ENCODE peak calls at places on chromosomes 6 and 20, in eight cellular contexts. One of them, this sample, is unnamed.

GRCh38 chr6:2756687-2757224 is 6.0 kb upstream of the MYLK4 start:
- DNase-seq in PC-3: no peak
- DNase-seq in fibroblast of lung: no peak
- DNase-seq in progenitor cell of endocrine pancreas: no peak
- DNase-seq in IMR-90: peak; percentile 60
- DNase-seq in lower lobe of right lung: no peak
- DNase-seq in natural killer cell: no peak
- DNase-seq in Calu3: no peak
- DNase-seq in this sample: no peak

GRCh38 chr6:130560231-130560630 is 194.4 kb downstream of the TMEM200A start:
- DNase-seq in PC-3: no peak
- DNase-seq in fibroblast of lung: no peak
- DNase-seq in progenitor cell of endocrine pancreas: no peak
- DNase-seq in IMR-90: peak; percentile 29
- DNase-seq in lower lobe of right lung: no peak
- DNase-seq in natural killer cell: no peak
- DNase-seq in Calu3: no peak
- DNase-seq in this sample: no peak

GRCh38 chr20:21509597-21510331 is 4.1 kb downstream of the NKX2-2 start:
- DNase-seq in PC-3: no peak
- DNase-seq in fibroblast of lung: peak; percentile 27
- DNase-seq in progenitor cell of endocrine pancreas: no peak
- DNase-seq in IMR-90: peak; percentile 25
- DNase-seq in lower lobe of right lung: peak; percentile 37
- DNase-seq in natural killer cell: no peak
- DNase-seq in Calu3: no peak
- DNase-seq in this sample: no peak

GRCh38 chr20:24620937-24621519 is 151.6 kb downstream of the SYNDIG1 start:
- DNase-seq in PC-3: no peak
- DNase-seq in fibroblast of lung: no peak
- DNase-seq in progenitor cell of endocrine pancreas: no peak
- DNase-seq in IMR-90: no peak
- DNase-seq in lower lobe of right lung: no peak
- DNase-seq in natural killer cell: no peak
- DNase-seq in Calu3: no peak
- DNase-seq in this sample: no peak

GRCh38 chr20:25225642-25226432 is 22.0 kb upstream of the PYGB start:
- DNase-seq in PC-3: no peak
- DNase-seq in fibroblast of lung: no peak
- DNase-seq in progenitor cell of endocrine pancreas: no peak
- DNase-seq in IMR-90: no peak
- DNase-seq in lower lobe of right lung: no peak
- DNase-seq in natural killer cell: no peak
- DNase-seq in Calu3: no peak
- DNase-seq in this sample: no peak

GRCh38 chr6:111098597-111098996 is 11.3 kb downstream of the SLC16A10 start:
- DNase-seq in PC-3: no peak
- DNase-seq in fibroblast of lung: no peak
- DNase-seq in progenitor cell of endocrine pancreas: no peak
- DNase-seq in IMR-90: no peak
- DNase-seq in lower lobe of right lung: no peak
- DNase-seq in natural killer cell: no peak
- DNase-seq in Calu3: no peak
- DNase-seq in this sample: no peak

GRCh38 chr6:126657556-126658129 is 317.7 kb downstream of the CENPW start:
- DNase-seq in PC-3: peak; percentile 58
- DNase-seq in fibroblast of lung: peak; percentile 68
- DNase-seq in progenitor cell of endocrine pancreas: no peak
- DNase-seq in IMR-90: peak; percentile 44
- DNase-seq in lower lobe of right lung: no peak
- DNase-seq in natural killer cell: no peak
- DNase-seq in Calu3: peak; percentile 18
- DNase-seq in this sample: no peak

GRCh38 chr6:129686941-129687627 is 22.9 kb downstream of the ARHGAP18 start:
- DNase-seq in PC-3: no peak
- DNase-seq in fibroblast of lung: no peak
- DNase-seq in progenitor cell of endocrine pancreas: no peak
- DNase-seq in IMR-90: peak; percentile 52
- DNase-seq in lower lobe of right lung: no peak
- DNase-seq in natural killer cell: peak; percentile 33
- DNase-seq in Calu3: no peak
- DNase-seq in this sample: peak; percentile 74

GRCh38 chr20:57282691-57283361 is 16.4 kb upstream of the BMP7 start:
- DNase-seq in PC-3: no peak
- DNase-seq in fibroblast of lung: no peak
- DNase-seq in progenitor cell of endocrine pancreas: no peak
- DNase-seq in IMR-90: no peak
- DNase-seq in lower lobe of right lung: no peak
- DNase-seq in natural killer cell: no peak
- DNase-seq in Calu3: no peak
- DNase-seq in this sample: no peak

GRCh38 chr20:50163570-50164317 is 10.2 kb upstream of the PEDS1 start:
- DNase-seq in PC-3: peak; percentile 81
- DNase-seq in fibroblast of lung: peak; percentile 36
- DNase-seq in progenitor cell of endocrine pancreas: no peak
- DNase-seq in IMR-90: peak; percentile 44
- DNase-seq in lower lobe of right lung: no peak
- DNase-seq in natural killer cell: no peak
- DNase-seq in Calu3: peak; percentile 57
- DNase-seq in this sample: no peak

GRCh38 chr6:14638562-14638931 is 521.0 kb downstream of the CD83 start:
- DNase-seq in PC-3: no peak
- DNase-seq in fibroblast of lung: no peak
- DNase-seq in progenitor cell of endocrine pancreas: no peak
- DNase-seq in IMR-90: no peak
- DNase-seq in lower lobe of right lung: no peak
- DNase-seq in natural killer cell: no peak
- DNase-seq in Calu3: no peak
- DNase-seq in this sample: no peak

GRCh38 chr6:159577564-159577963 is 115.5 kb downstream of the SOD2 start:
- DNase-seq in PC-3: peak; percentile 26
- DNase-seq in fibroblast of lung: no peak
- DNase-seq in progenitor cell of endocrine pancreas: no peak
- DNase-seq in IMR-90: peak; percentile 4
- DNase-seq in lower lobe of right lung: no peak
- DNase-seq in natural killer cell: no peak
- DNase-seq in Calu3: peak; percentile 63
- DNase-seq in this sample: no peak

DNA sequence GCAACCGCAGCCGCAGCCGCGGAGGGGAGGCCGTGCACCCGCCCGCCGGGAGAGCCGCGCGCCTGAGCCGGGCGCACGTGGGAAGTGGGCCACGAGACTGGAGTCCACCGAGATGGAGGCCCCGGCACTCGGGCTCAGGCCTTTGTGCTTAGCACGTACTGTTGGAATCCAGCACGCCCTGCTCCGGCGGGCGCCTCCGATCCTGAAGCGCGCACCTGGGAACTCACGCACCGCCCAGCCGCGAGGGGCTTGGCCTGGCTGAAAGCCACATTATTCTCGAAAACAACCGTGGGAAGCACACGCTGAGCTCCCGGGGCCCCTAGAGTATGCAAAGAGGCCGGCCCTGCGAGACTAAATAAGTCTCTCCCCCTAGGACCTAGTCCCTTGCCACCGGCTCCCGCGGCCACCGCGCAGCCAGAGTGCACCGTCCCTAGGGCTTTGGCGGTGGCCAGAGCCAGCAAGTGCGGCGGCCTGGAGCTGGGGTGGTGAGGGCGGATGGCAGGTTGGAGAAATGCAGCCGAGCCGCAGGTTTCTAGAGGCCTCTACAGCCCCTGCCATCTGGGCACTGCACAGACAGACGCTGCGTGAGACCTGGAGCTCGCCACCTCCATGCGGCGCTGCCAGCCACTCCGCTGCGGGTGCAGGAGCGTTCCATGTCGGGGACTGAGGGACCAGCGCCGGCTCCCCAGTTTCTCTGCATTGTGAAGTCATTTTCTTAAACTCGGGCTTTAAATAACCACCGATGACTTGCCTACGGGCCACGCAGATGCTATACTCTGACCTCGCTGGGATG is 42.0 kb upstream of the LY86 start:
- DNase-seq in PC-3: peak; percentile 6
- DNase-seq in fibroblast of lung: peak; percentile 5
- DNase-seq in progenitor cell of endocrine pancreas: peak; percentile 28
- DNase-seq in IMR-90: peak; percentile 1
- DNase-seq in lower lobe of right lung: peak; percentile 65
- DNase-seq in natural killer cell: peak; percentile 19
- DNase-seq in Calu3: peak; percentile 32
- DNase-seq in this sample: peak; percentile 52
- TF ChIP-seq CTCF in PC-3: no peak
- TF ChIP-seq CTCF in fibroblast of lung: no peak
- TF ChIP-seq CTCF in progenitor cell of endocrine pancreas: no peak
- TF ChIP-seq CTCF in IMR-90: no peak
- TF ChIP-seq CTCF in lower lobe of right lung: no peak
- TF ChIP-seq CTCF in natural killer cell: no peak
- TF ChIP-seq CTCF in Calu3: no peak
- TF ChIP-seq CTCF in this sample: no peak

GRCh38 chr20:62885808-62886708 is 24.4 kb upstream of the TCFL5 start:
- DNase-seq in PC-3: no peak
- DNase-seq in fibroblast of lung: no peak
- DNase-seq in progenitor cell of endocrine pancreas: no peak
- DNase-seq in IMR-90: no peak
- DNase-seq in lower lobe of right lung: no peak
- DNase-seq in natural killer cell: no peak
- DNase-seq in Calu3: no peak
- DNase-seq in this sample: no peak

GRCh38 chr20:62886709-62887058 is 25.1 kb upstream of the TCFL5 start:
- DNase-seq in PC-3: no peak
- DNase-seq in fibroblast of lung: no peak
- DNase-seq in progenitor cell of endocrine pancreas: no peak
- DNase-seq in IMR-90: no peak
- DNase-seq in lower lobe of right lung: no peak
- DNase-seq in natural killer cell: no peak
- DNase-seq in Calu3: no peak
- DNase-seq in this sample: no peak

GRCh38 chr20:62888406-62888805 is 26.8 kb upstream of the TCFL5 start:
- DNase-seq in PC-3: no peak
- DNase-seq in fibroblast of lung: no peak
- DNase-seq in progenitor cell of endocrine pancreas: no peak
- DNase-seq in IMR-90: no peak
- DNase-seq in lower lobe of right lung: peak; percentile 28
- DNase-seq in natural killer cell: no peak
- DNase-seq in Calu3: no peak
- DNase-seq in this sample: no peak

GRCh38 chr20:62887860-62888239 is 26.2 kb upstream of the TCFL5 start:
- DNase-seq in PC-3: no peak
- DNase-seq in fibroblast of lung: no peak
- DNase-seq in progenitor cell of endocrine pancreas: no peak
- DNase-seq in IMR-90: no peak
- DNase-seq in lower lobe of right lung: peak; percentile 14
- DNase-seq in natural killer cell: no peak
- DNase-seq in Calu3: no peak
- DNase-seq in this sample: no peak

GRCh38 chr20:62887147-62887859 is 25.7 kb upstream of the TCFL5 start:
- DNase-seq in PC-3: peak; percentile 39
- DNase-seq in fibroblast of lung: peak; percentile 94
- DNase-seq in progenitor cell of endocrine pancreas: no peak
- DNase-seq in IMR-90: peak; percentile 96
- DNase-seq in lower lobe of right lung: no peak
- DNase-seq in natural killer cell: peak; percentile 35
- DNase-seq in Calu3: no peak
- DNase-seq in this sample: no peak
- TF ChIP-seq CTCF in PC-3: no peak
- TF ChIP-seq CTCF in fibroblast of lung: no peak
- TF ChIP-seq CTCF in progenitor cell of endocrine pancreas: no peak
- TF ChIP-seq CTCF in IMR-90: peak; percentile 16
- TF ChIP-seq CTCF in lower lobe of right lung: no peak
- TF ChIP-seq CTCF in natural killer cell: no peak
- TF ChIP-seq CTCF in Calu3: no peak
- TF ChIP-seq CTCF in this sample: no peak

GRCh38 chr20:37958856-37959255 is 55.9 kb downstream of the VSTM2L start:
- DNase-seq in PC-3: no peak
- DNase-seq in fibroblast of lung: no peak
- DNase-seq in progenitor cell of endocrine pancreas: no peak
- DNase-seq in IMR-90: no peak
- DNase-seq in lower lobe of right lung: no peak
- DNase-seq in natural killer cell: no peak
- DNase-seq in Calu3: no peak
- DNase-seq in this sample: no peak
- TF ChIP-seq CTCF in PC-3: no peak
- TF ChIP-seq CTCF in fibroblast of lung: no peak
- TF ChIP-seq CTCF in progenitor cell of endocrine pancreas: no peak
- TF ChIP-seq CTCF in IMR-90: no peak
- TF ChIP-seq CTCF in lower lobe of right lung: no peak
- TF ChIP-seq CTCF in natural killer cell: no peak
- TF ChIP-seq CTCF in Calu3: no peak
- TF ChIP-seq CTCF in this sample: no peak

GRCh38 chr20:38895098-38895949 is 30.9 kb upstream of the FAM83D start:
- DNase-seq in PC-3: no peak
- DNase-seq in fibroblast of lung: no peak
- DNase-seq in progenitor cell of endocrine pancreas: no peak
- DNase-seq in IMR-90: no peak
- DNase-seq in lower lobe of right lung: no peak
- DNase-seq in natural killer cell: no peak
- DNase-seq in Calu3: no peak
- DNase-seq in this sample: no peak

GRCh38 chr20:38894091-38894847 is 31.9 kb upstream of the FAM83D start:
- DNase-seq in PC-3: no peak
- DNase-seq in fibroblast of lung: no peak
- DNase-seq in progenitor cell of endocrine pancreas: no peak
- DNase-seq in IMR-90: no peak
- DNase-seq in lower lobe of right lung: no peak
- DNase-seq in natural killer cell: no peak
- DNase-seq in Calu3: no peak
- DNase-seq in this sample: no peak

GRCh38 chr20:38892091-38892981 is 33.9 kb upstream of the FAM83D start:
- DNase-seq in PC-3: no peak
- DNase-seq in fibroblast of lung: no peak
- DNase-seq in progenitor cell of endocrine pancreas: no peak
- DNase-seq in IMR-90: no peak
- DNase-seq in lower lobe of right lung: no peak
- DNase-seq in natural killer cell: no peak
- DNase-seq in Calu3: no peak
- DNase-seq in this sample: no peak

GRCh38 chr20:38893056-38893455 is 33.2 kb upstream of the FAM83D start:
- DNase-seq in PC-3: no peak
- DNase-seq in fibroblast of lung: no peak
- DNase-seq in progenitor cell of endocrine pancreas: no peak
- DNase-seq in IMR-90: no peak
- DNase-seq in lower lobe of right lung: no peak
- DNase-seq in natural killer cell: no peak
- DNase-seq in Calu3: no peak
- DNase-seq in this sample: no peak

DNA sequence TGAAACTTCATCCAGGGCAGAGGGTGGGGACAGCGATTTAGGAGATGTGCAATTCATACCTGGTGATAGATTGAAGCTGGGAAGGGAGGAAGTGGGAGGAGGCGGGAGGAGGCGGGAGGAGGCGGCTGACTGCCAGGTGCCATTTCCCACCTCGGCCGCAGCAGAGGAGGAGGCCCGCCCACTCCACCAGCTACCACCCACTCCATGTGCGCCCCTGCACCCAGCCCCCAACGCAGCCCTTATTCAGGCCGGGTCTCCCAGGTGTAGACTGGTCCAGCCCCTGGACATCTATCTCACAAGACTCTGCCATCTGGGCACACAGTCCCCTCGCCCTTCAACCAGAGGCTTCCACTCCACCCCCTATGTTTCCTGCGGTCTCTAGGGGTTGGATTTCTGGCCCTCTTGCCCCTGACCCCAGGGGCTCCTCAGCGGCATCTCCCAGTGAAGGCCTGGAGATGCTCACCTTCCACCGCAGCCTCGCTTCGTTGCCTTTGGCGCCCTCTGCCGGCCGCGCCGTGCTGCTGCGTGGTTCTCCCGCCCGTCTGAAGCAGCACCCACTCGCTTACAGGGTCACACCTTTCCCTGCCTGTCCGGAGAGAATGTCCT is 32.6 kb upstream of the FAM83D start:
- DNase-seq in PC-3: peak; percentile 75
- DNase-seq in fibroblast of lung: peak; percentile 27
- DNase-seq in progenitor cell of endocrine pancreas: peak; percentile 71
- DNase-seq in IMR-90: peak; percentile 18
- DNase-seq in lower lobe of right lung: peak; percentile 75
- DNase-seq in natural killer cell: peak; percentile 81
- DNase-seq in Calu3: peak; percentile 86
- DNase-seq in this sample: no peak
- TF ChIP-seq CTCF in PC-3: peak; percentile 83
- TF ChIP-seq CTCF in fibroblast of lung: peak; percentile 80
- TF ChIP-seq CTCF in progenitor cell of endocrine pancreas: peak; percentile 98
- TF ChIP-seq CTCF in IMR-90: peak; percentile 84
- TF ChIP-seq CTCF in lower lobe of right lung: peak; percentile 92
- TF ChIP-seq CTCF in natural killer cell: peak; percentile 87
- TF ChIP-seq CTCF in Calu3: peak; percentile 99
- TF ChIP-seq CTCF in this sample: peak; percentile 89

This sample was measured in CD14-positive monocyte.